ENCODE peak calls at places on chromosome 10, in six cellular contexts. H, T, F, J, Y and D are unnamed samples.

GRCh38 chr10:59892697-59893096 is 13.7 kb downstream of the CCDC6 start:
- DNase-seq in T (no peak), H (no peak), F (no peak), J (no peak), Y (peak), D (no peak)

GRCh38 chr10:121373411-121373810 is 224.8 kb downstream of the FGFR2 start:
- DNase-seq in J (no peak), F (no peak), T (no peak), Y (no peak), H (no peak), D (no peak)

GRCh38 chr10:50219200-50219599 is 32.1 kb downstream of the ASAH2 start:
- DNase-seq in Y (no peak), T (no peak), J (no peak), H (no peak), F (no peak), D (peak)

GRCh38 chr10:126536148-126536547 is 134.3 kb downstream of the C10orf90 start:
- DNase-seq in H (no peak), T (peak), Y (peak), J (no peak), F (no peak), D (no peak)

GRCh38 chr10:76453997-76454396 is 1022.6 kb downstream of the LRMDA start:
- DNase-seq in J (no peak), H (no peak), T (no peak), Y (no peak), F (no peak), D (no peak)

GRCh38 chr10:98323221-98324164 is 55.5 kb upstream of the LOXL4 start:
- DNase-seq in Y (peak), J (no peak), H (no peak), T (no peak), F (no peak), D (peak)

GRCh38 chr10:78461333-78461732 is 427.7 kb downstream of the RPS24 start:
- DNase-seq in J (no peak), Y (no peak), T (no peak), H (no peak), F (no peak), D (no peak)

GRCh38 chr10:36494386-36494785 is 631.0 kb upstream of the ANKRD30A start:
- DNase-seq in F (no peak), Y (no peak), H (no peak), J (no peak), T (no peak), D (no peak)

GRCh38 chr10:127968027-127968441 is 61.1 kb downstream of the PTPRE start:
- DNase-seq in Y (no peak), J (no peak), H (no peak), T (peak), F (no peak), D (no peak)

GRCh38 chr10:110356628-110357245 is 52.0 kb upstream of the SMNDC1 start:
- DNase-seq in Y (peak), T (no peak), J (no peak), F (peak), H (no peak), D (no peak)

GRCh38 chr10:46270086-46270811 is 16.5 kb upstream of the ANTXRL start:
- DNase-seq in J (no peak), H (no peak), Y (no peak), T (no peak), F (no peak), D (no peak)
- TF ChIP-seq CREB1 in J (no peak), H (no peak), Y (no peak), T (no peak), F (no peak), D (no peak)

DNA sequence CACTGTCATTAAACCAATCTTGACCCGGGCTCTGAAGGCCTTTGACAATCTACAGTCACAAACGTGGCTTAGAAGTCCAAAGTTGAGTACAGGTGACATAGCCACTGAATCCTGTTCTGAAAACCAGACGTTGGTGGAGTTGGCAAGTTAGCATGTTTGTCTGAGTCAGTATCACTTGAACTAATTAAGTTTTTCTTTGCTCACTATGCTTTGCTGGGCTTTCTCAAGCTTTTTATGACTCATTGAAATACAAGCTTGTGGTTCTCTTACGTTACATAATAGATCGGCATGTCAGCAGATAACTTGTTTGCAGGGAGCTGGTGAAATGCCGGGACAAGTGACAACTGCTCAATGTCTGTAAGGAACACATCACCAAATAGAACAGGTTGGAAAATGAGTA is 53.8 kb downstream of the ARL5B start:
- DNase-seq in J (no peak), T (no peak), H (no peak), Y (no peak), F (no peak), D (peak)
- TF ChIP-seq CREB1 in J (no peak), T (no peak), H (no peak), Y (no peak), F (no peak), D (no peak)

DNA sequence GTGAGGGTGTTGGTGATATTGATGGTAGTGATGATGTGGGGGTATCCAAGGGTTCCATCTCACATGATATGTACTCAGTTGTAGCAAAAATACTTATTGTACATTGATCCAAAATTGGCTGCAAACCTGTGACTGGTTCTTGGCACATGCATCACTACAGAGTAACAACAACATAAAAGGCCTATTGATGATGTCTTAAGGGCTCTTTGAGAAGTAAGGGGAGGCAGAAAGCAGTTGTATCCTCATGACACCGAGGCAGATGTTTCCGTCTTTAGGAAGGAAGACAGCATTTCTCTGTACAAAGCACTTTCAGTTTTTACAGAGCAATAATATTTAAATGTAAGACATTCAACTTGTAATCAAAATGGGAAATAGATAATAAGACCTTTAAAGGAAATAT is 34.5 kb downstream of the NRG3 start:
- DNase-seq in J (no peak), Y (no peak), H (no peak), F (no peak), T (no peak), D (no peak)
- TF ChIP-seq CREB1 in J (no peak), Y (no peak), H (no peak), F (no peak), T (no peak), D (no peak)

GRCh38 chr10:8283986-8284385 is 229.5 kb downstream of the GATA3 start:
- DNase-seq in Y (no peak), F (no peak), J (no peak), H (no peak), T (no peak), D (no peak)
- TF ChIP-seq CREB1 in Y (no peak), F (no peak), J (no peak), H (no peak), T (no peak), D (no peak)

GRCh38 chr10:133088524-133089460 is 1.1 kb downstream of the ADGRA1 start:
- DNase-seq in T (no peak), F (no peak), J (no peak), Y (no peak), H (no peak), D (peak)

GRCh38 chr10:133087679-133088523 is at the start of gene ADGRA1:
- DNase-seq in F (no peak), T (peak), J (no peak), H (peak), Y (no peak), D (no peak)

GRCh38 chr10:133090654-133091053 is 2.9 kb downstream of the ADGRA1 start:
- DNase-seq in T (no peak), H (no peak), Y (no peak), F (no peak), J (no peak), D (no peak)

GRCh38 chr10:133090101-133090500 is 2.4 kb downstream of the ADGRA1 start:
- DNase-seq in Y (no peak), T (no peak), H (no peak), J (no peak), F (no peak), D (no peak)

DNA sequence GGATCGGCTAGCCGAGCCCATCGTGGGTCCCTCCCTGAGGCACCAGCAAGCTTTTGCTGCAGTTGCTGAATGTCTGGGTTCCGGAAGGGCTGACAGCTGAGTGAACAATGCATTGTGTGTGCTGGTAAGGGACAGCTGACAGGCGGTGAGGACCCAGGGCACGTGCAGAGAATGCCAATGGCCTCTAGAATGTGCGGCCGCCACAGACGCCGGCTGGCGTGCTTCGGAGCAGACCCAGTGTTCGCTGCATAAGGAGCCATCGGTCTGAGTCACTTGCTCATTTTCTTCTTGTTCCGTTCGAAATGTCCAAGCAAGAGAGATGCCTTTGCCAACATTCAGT is 1.7 kb downstream of the ADGRA1 start:
- DNase-seq in Y (no peak), J (no peak), T (no peak), F (no peak), H (no peak), D (no peak)
- TF ChIP-seq CREB1 in Y (no peak), J (no peak), T (no peak), F (no peak), H (no peak), D (no peak)

GRCh38 chr10:130463104-130463875 is 327.1 kb downstream of the GLRX3 start:
- DNase-seq in J (peak), H (no peak), T (no peak), F (no peak), Y (no peak), D (no peak)
- TF ChIP-seq CREB1 in J (no peak), H (no peak), T (no peak), F (no peak), Y (no peak), D (no peak)

DNA sequence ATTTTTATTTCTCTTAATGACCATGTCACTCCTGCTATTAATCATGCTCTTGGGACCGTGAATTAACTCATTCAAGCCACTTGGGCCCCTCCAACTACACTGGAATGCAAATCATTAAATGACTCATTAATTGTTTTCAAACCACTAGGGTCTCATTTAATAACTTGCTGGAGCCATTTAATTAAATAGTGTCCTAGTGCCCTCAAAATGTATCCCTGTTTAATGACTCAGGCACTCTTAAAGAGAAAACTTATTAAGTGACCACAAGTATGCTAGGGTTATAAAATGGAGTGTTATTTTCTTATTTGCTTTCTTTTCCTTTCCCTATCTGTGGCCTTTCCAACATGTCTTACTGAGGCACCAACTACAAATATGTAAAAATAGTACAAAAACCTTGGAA is 73.0 kb downstream of the PLXDC2 start:
- DNase-seq in J (no peak), H (no peak), F (no peak), Y (no peak), T (no peak), D (no peak)
- TF ChIP-seq CREB1 in J (no peak), H (no peak), F (no peak), Y (no peak), T (no peak), D (no peak)

GRCh38 chr10:69732826-69733150 is 68.9 kb upstream of the COL13A1 start:
- DNase-seq in H (no peak), T (no peak), F (no peak), Y (no peak), J (no peak), D (no peak)

GRCh38 chr10:69734416-69734796 is 67.3 kb upstream of the COL13A1 start:
- DNase-seq in F (no peak), H (no peak), T (no peak), J (no peak), Y (no peak), D (no peak)

GRCh38 chr10:69732147-69732825 is 69.4 kb upstream of the COL13A1 start:
- DNase-seq in H (no peak), J (no peak), Y (no peak), T (no peak), F (no peak), D (no peak)

GRCh38 chr10:69734797-69735468 is 66.8 kb upstream of the COL13A1 start:
- DNase-seq in Y (peak), H (no peak), F (no peak), T (no peak), J (no peak), D (no peak)

DNA sequence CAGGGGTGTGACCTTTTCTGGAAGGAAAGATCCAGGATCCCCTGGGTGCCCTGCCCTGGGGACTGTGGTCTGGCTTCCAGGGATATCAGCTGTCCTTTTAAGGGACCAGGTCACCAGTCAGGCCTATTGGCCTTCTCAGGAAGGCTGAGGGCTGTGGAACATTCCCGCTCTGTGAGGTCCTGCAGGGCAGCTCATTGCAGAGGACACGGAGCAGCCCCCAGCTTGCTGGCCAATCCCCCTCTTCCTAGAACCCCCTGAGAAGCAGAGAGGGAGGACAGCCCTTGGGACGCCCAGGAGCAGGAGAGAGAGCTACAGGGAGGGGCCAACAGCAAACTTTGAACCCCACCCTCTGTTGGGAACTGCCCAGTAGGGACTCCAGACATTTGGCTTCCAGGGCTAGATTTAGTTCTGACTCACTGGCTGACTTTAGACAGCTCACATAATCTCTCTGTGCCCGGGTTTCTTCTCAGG is 67.9 kb upstream of the COL13A1 start:
- DNase-seq in F (no peak), Y (no peak), H (no peak), T (no peak), J (no peak), D (no peak)
- TF ChIP-seq CREB1 in F (no peak), Y (no peak), H (no peak), T (no peak), J (no peak), D (no peak)

GRCh38 chr10:43218206-43218950 is 48.5 kb downstream of the RASGEF1A start:
- DNase-seq in H (no peak), T (no peak), Y (no peak), J (no peak), F (no peak), D (no peak)
- TF ChIP-seq CREB1 in H (no peak), T (no peak), Y (no peak), J (no peak), F (no peak), D (no peak)